ENCODE peak calls at places on chromosomes 6 and 20, in five cellular contexts. R is NCI-H345, L is AG09309, M is NAMALWA, N is aorta. O is an unnamed sample.

GRCh38 chr6:14841901-14842421 is 403.9 kb upstream of the JARID2 start:
- DNase-seq in R (no peak), L (peak), M (no peak), N (no peak), O (no peak)

GRCh38 chr6:140403020-140403419 is 1028.6 kb upstream of the CITED2 start:
- DNase-seq in R (no peak), L (no peak), M (no peak), N (no peak), O (no peak)

GRCh38 chr6:33014841-33015634 is 5.6 kb upstream of the HLA-DOA start:
- DNase-seq in R (peak), L (peak), M (peak), N (no peak), O (peak)

GRCh38 chr20:10061641-10062040 is 26.9 kb downstream of the ANKEF1 start:
- DNase-seq in R (peak), L (no peak), M (no peak), N (no peak), O (peak)

GRCh38 chr20:38883081-38883980 is 42.9 kb upstream of the FAM83D start:
- DNase-seq in R (peak), L (no peak), M (peak), N (no peak), O (no peak)

GRCh38 chr20:5774438-5774837 is 24.2 kb downstream of the SHLD1 start:
- DNase-seq in R (no peak), L (no peak), M (no peak), N (no peak), O (no peak)

GRCh38 chr6:7249391-7249790 is 63.6 kb downstream of the SSR1 start:
- DNase-seq in R (no peak), L (no peak), M (no peak), N (no peak), O (no peak)

GRCh38 chr6:35170891-35171290 is 29.8 kb upstream of the TCP11 start:
- DNase-seq in R (no peak), L (no peak), M (no peak), N (no peak), O (no peak)

GRCh38 chr20:54194724-54195438 is 13.0 kb upstream of the PFDN4 start:
- DNase-seq in R (no peak), L (no peak), M (peak), N (no peak), O (no peak)

GRCh38 chr20:36092424-36093024 is 62.0 kb upstream of the EPB41L1 start:
- DNase-seq in R (peak), L (no peak), M (no peak), N (peak), O (no peak)

GRCh38 chr6:138336221-138336620 is 41.5 kb upstream of the SMIM28 start:
- DNase-seq in R (no peak), L (no peak), M (no peak), N (no peak), O (no peak)

GRCh38 chr6:34049395-34050342 is 96.2 kb downstream of the GRM4 start:
- DNase-seq in R (peak), L (no peak), M (no peak), N (no peak), O (no peak)

GRCh38 chr6:138522611-138523010 is 23.3 kb upstream of the NHSL1 start:
- DNase-seq in R (no peak), L (no peak), M (no peak), N (no peak), O (no peak)

GRCh38 chr6:17015551-17016381 is 86.1 kb upstream of the STMND1 start:
- DNase-seq in R (no peak), L (no peak), M (peak), N (peak), O (no peak)

GRCh38 chr20:32387262-32387661 is 29.1 kb downstream of the ASXL1 start:
- DNase-seq in R (no peak), L (no peak), M (no peak), N (no peak), O (no peak)

GRCh38 chr6:44005507-44005903 is 121.7 kb downstream of the MRPL14 start:
- DNase-seq in R (no peak), L (no peak), M (no peak), N (no peak), O (no peak)

GRCh38 chr6:115634899-115635298 is 425.8 kb downstream of the FRK start:
- DNase-seq in R (no peak), L (no peak), M (no peak), N (no peak), O (no peak)